ENCODE peak calls at places on chromosomes 6 and 20, in ten cellular contexts. W, A, U, Q, I, J, O, B, D and Z are unnamed samples.

GRCh38 chr6:71072508-71072907 is 115.6 kb upstream of the B3GAT2 start:
- DNase-seq in W (no peak), A (peak), U (no peak), Q (no peak), I (no peak), J (no peak), O (no peak), B (peak), D (no peak), Z (no peak)

GRCh38 chr6:26003102-26003694 is 40.6 kb downstream of the TRIM38 start:
- DNase-seq in W (peak), A (peak), U (peak), Q (no peak), I (peak), J (peak), O (no peak), B (peak), D (peak), Z (peak)

GRCh38 chr6:84645563-84646266 is 118.7 kb downstream of the TBX18 start:
- DNase-seq in W (no peak), A (peak), U (no peak), Q (no peak), I (no peak), J (no peak), O (no peak), B (peak), D (no peak), Z (peak)

GRCh38 chr20:39822667-39823066 is 860.5 kb downstream of the DHX35 start:
- DNase-seq in W (no peak), A (peak), U (no peak), Q (no peak), I (no peak), J (no peak), O (no peak), B (no peak), D (no peak), Z (peak)

GRCh38 chr6:16634855-16635254 is 126.4 kb downstream of the ATXN1 start:
- DNase-seq in W (no peak), A (no peak), U (no peak), Q (no peak), I (no peak), J (no peak), O (no peak), B (no peak), D (no peak), Z (no peak)

GRCh38 chr6:156910938-156911337 is 133.8 kb downstream of the ARID1B start:
- DNase-seq in W (no peak), A (no peak), U (no peak), Q (no peak), I (no peak), J (no peak), O (no peak), B (peak), D (no peak), Z (no peak)

GRCh38 chr6:62446647-62447316 is 160.8 kb upstream of the KHDRBS2 start:
- DNase-seq in W (no peak), A (no peak), U (no peak), Q (no peak), I (no peak), J (no peak), O (no peak), B (no peak), D (no peak), Z (no peak)

GRCh38 chr20:17896247-17896723 is 72.3 kb downstream of the SNX5 start:
- DNase-seq in W (no peak), A (no peak), U (no peak), Q (no peak), I (no peak), J (no peak), O (no peak), B (no peak), D (no peak), Z (no peak)

GRCh38 chr6:161918154-161918553 is 644.3 kb upstream of the AGPAT4 start:
- DNase-seq in W (peak), A (no peak), U (no peak), Q (no peak), I (no peak), J (no peak), O (no peak), B (peak), D (no peak), Z (no peak)

GRCh38 chr6:52361347-52361944 is 505 bp upstream of the PAQR8 start:
- DNase-seq in W (no peak), A (no peak), U (peak), Q (no peak), I (no peak), J (peak), O (no peak), B (no peak), D (peak), Z (peak)

GRCh38 chr20:46641424-46641823 is 9.8 kb downstream of the SLC13A3 start:
- DNase-seq in W (no peak), A (no peak), U (no peak), Q (no peak), I (no peak), J (no peak), O (no peak), B (no peak), D (no peak), Z (no peak)

GRCh38 chr20:23152308-23152892 is 66.3 kb upstream of the CD93 start:
- DNase-seq in W (peak), A (no peak), U (no peak), Q (no peak), I (no peak), J (no peak), O (no peak), B (peak), D (no peak), Z (peak)

GRCh38 chr20:48769111-48769879 is 58.5 kb downstream of the PREX1 start:
- DNase-seq in W (peak), A (peak), U (peak), Q (no peak), I (peak), J (peak), O (no peak), B (no peak), D (peak), Z (no peak)

GRCh38 chr20:38751360-38751976 is 3.2 kb downstream of the ACTR5 start:
- DNase-seq in W (peak), A (peak), U (peak), Q (no peak), I (peak), J (no peak), O (no peak), B (peak), D (no peak), Z (no peak)

GRCh38 chr20:59007758-59008511 is 881 bp upstream of the CTSZ start:
- DNase-seq in W (no peak), A (peak), U (no peak), Q (peak), I (no peak), J (no peak), O (no peak), B (no peak), D (peak), Z (no peak)

GRCh38 chr20:5807431-5807830 is 57.2 kb downstream of the SHLD1 start:
- DNase-seq in W (no peak), A (no peak), U (no peak), Q (no peak), I (no peak), J (no peak), O (no peak), B (no peak), D (no peak), Z (no peak)

GRCh38 chr6:153048631-153049030 is 46.1 kb upstream of the MTRF1L start:
- DNase-seq in W (no peak), A (no peak), U (no peak), Q (no peak), I (no peak), J (no peak), O (no peak), B (no peak), D (no peak), Z (no peak)

GRCh38 chr6:73079978-73080377 is 145.3 kb downstream of the KHDC1L start:
- DNase-seq in W (no peak), A (no peak), U (no peak), Q (no peak), I (no peak), J (no peak), O (no peak), B (peak), D (no peak), Z (peak)

GRCh38 chr6:132813173-132813856 is 1.1 kb upstream of the RPS12 start:
- DNase-seq in W (peak), A (peak), U (peak), Q (no peak), I (peak), J (peak), O (no peak), B (peak), D (peak), Z (no peak)

GRCh38 chr6:34094474-34095135 is 51.3 kb downstream of the GRM4 start:
- DNase-seq in W (peak), A (no peak), U (no peak), Q (no peak), I (no peak), J (no peak), O (no peak), B (no peak), D (no peak), Z (no peak)

GRCh38 chr6:30691208-30691872 is 556 bp upstream of the NRM start:
- DNase-seq in W (peak), A (no peak), U (no peak), Q (no peak), I (no peak), J (no peak), O (no peak), B (no peak), D (no peak), Z (no peak)

GRCh38 chr6:30490031-30490876 is 945 bp downstream of the HLA-E start:
- DNase-seq in W (peak), A (peak), U (peak), Q (peak), I (peak), J (peak), O (no peak), B (peak), D (peak), Z (no peak)